ENCODE peak calls at places on chromosome 2, in seven cellular contexts. N is skeletal muscle cell; G is HTR-8/SVneo; X is effector CD4-positive, alpha-beta T cell; T is K562; J is cardiac muscle cell; V is Right ventricle myocardium superior. A is an unnamed sample.

GRCh38 chr2:166419616-166419934 is 43.8 kb upstream of the SCN9A start:
- DNase-seq in N (peak; percentile 11), T (no peak), X (no peak), J (no peak), G (no peak), V (no peak), A (no peak)

GRCh38 chr2:236101311-236101950 is 66.8 kb downstream of the GBX2 start:
- DNase-seq in N (no peak), V (no peak), T (no peak), X (no peak), J (peak; percentile 77), G (no peak), A (no peak)

GRCh38 chr2:148108377-148108776 is 87.5 kb downstream of the MBD5 start:
- DNase-seq in T (no peak), X (no peak), N (no peak), G (no peak), J (no peak), V (no peak), A (no peak)

GRCh38 chr2:197677483-197677882 is 2.1 kb upstream of the RFTN2 start:
- DNase-seq in G (peak; percentile 12), N (peak; percentile 19), J (peak; percentile 12), X (no peak), T (no peak), V (no peak), A (no peak)

GRCh38 chr2:141015339-141016047 is 1115.3 kb downstream of the LRP1B start:
- DNase-seq in T (no peak), N (no peak), J (peak; percentile 63), V (peak; percentile 45), X (no peak), G (no peak), A (no peak)

GRCh38 chr2:174717916-174718315 is 46.4 kb downstream of the CHRNA1 start:
- DNase-seq in V (no peak), N (no peak), G (no peak), J (no peak), T (no peak), X (no peak), A (no peak)

GRCh38 chr2:167336213-167336612 is 447.9 kb downstream of the XIRP2 start:
- DNase-seq in N (no peak), V (no peak), X (no peak), T (no peak), J (no peak), G (no peak), A (no peak)

GRCh38 chr2:102660574-102660973 is 41.2 kb downstream of the SLC9A2 start:
- DNase-seq in X (no peak), V (no peak), N (no peak), G (no peak), J (no peak), T (no peak), A (no peak)

GRCh38 chr2:230794472-230794871 is 70.3 kb upstream of the ITM2C start:
- DNase-seq in X (no peak), T (no peak), J (no peak), V (no peak), N (no peak), G (no peak), A (no peak)

GRCh38 chr2:221975151-221975550 is 323.6 kb downstream of the PAX3 start:
- DNase-seq in N (no peak), J (no peak), X (no peak), T (no peak), G (no peak), V (no peak), A (no peak)